ENCODE peak calls at places on chromosome 22, in five cellular contexts. A is neural progenitor cell, X is GM23338, R is fibroblast of lung, O is GM23248. P is an unnamed sample.

GRCh38 chr22:31143537-31143936 is 3.2 kb upstream of the PLA2G3 start:
- DNase-seq in A (no peak), X (no peak), R (no peak), O (no peak), P (no peak)

GRCh38 chr22:41382098-41382578 is 396 bp downstream of the TEF start:
- DNase-seq in A (peak; percentile 90), X (peak; percentile 73), R (peak; percentile 54), O (peak; percentile 72), P (peak; percentile 83)

GRCh38 chr22:29308791-29309262 is 2.4 kb downstream of the GAS2L1 start:
- DNase-seq in A (no peak), X (peak; percentile 42), R (peak; percentile 39), O (peak; percentile 76), P (no peak)

GRCh38 chr22:35918466-35918865 is 110.2 kb downstream of the RBFOX2 start:
- DNase-seq in A (peak; percentile 18), X (no peak), R (no peak), O (peak; percentile 50), P (no peak)

GRCh38 chr22:35663371-35663770 is 15.1 kb downstream of the APOL6 start:
- DNase-seq in A (no peak), X (no peak), R (peak; percentile 49), O (peak; percentile 48), P (no peak)

GRCh38 chr22:39130892-39131855 is 21.3 kb downstream of the CBX7 start:
- DNase-seq in A (peak; percentile 89), X (peak; percentile 47), R (no peak), O (peak; percentile 9), P (peak; percentile 17)

GRCh38 chr22:29306175-29306829 is at the start of gene GAS2L1:
- DNase-seq in A (peak; percentile 81), X (peak; percentile 80), R (peak; percentile 80), O (peak; percentile 94), P (peak; percentile 90)

GRCh38 chr22:35742342-35743100 is 24.8 kb downstream of the APOL5 start:
- DNase-seq in A (no peak), X (no peak), R (peak; percentile 76), O (peak; percentile 92), P (no peak)

GRCh38 chr22:39901519-39902146 is 749 bp downstream of the GRAP2 start:
- DNase-seq in A (no peak), X (no peak), R (no peak), O (no peak), P (no peak)

GRCh38 chr22:41197808-41198585 is 7.1 kb upstream of the L3MBTL2 start:
- DNase-seq in A (peak; percentile 68), X (peak; percentile 56), R (no peak), O (peak; percentile 63), P (peak; percentile 23)

GRCh38 chr22:29204617-29205183 is 996 bp upstream of the EMID1 start:
- DNase-seq in A (no peak), X (no peak), R (no peak), O (no peak), P (no peak)

GRCh38 chr22:46072030-46072881 is 78.1 kb upstream of the PPARA start:
- DNase-seq in A (peak; percentile 48), X (peak; percentile 60), R (no peak), O (peak; percentile 92), P (peak; percentile 78)

GRCh38 chr22:39935622-39936021 is 24.6 kb upstream of the TMA7B start:
- DNase-seq in A (peak; percentile 55), X (no peak), R (no peak), O (no peak), P (no peak)

GRCh38 chr22:38867496-38868285 is 4.3 kb downstream of the CBX6 start:
- DNase-seq in A (no peak), X (no peak), R (no peak), O (no peak), P (peak; percentile 5)

GRCh38 chr22:46613606-46613997 is 6.6 kb upstream of the GRAMD4 start:
- DNase-seq in A (no peak), X (no peak), R (peak; percentile 56), O (no peak), P (no peak)

GRCh38 chr22:20582171-20582511 is 74.7 kb downstream of the MED15 start:
- DNase-seq in A (no peak), X (no peak), R (no peak), O (no peak), P (no peak)

GRCh38 chr22:20582520-20583361 is 75.3 kb downstream of the MED15 start:
- DNase-seq in A (no peak), X (no peak), R (no peak), O (no peak), P (no peak)

GRCh38 chr22:20584872-20585639 is 77.6 kb downstream of the MED15 start:
- DNase-seq in A (no peak), X (no peak), R (no peak), O (no peak), P (no peak)

GRCh38 chr22:20584029-20584871 is 76.8 kb downstream of the MED15 start:
- DNase-seq in A (no peak), X (no peak), R (no peak), O (no peak), P (no peak)

GRCh38 chr22:20583471-20583922 is 76.1 kb downstream of the MED15 start:
- DNase-seq in A (peak; percentile 46), X (peak; percentile 66), R (no peak), O (peak; percentile 27), P (no peak)
- H3K36me3 ChIP-seq in A (no peaks in the 10 kb centered on the region), X (peaks cover 7% of the 10 kb centered on the region), R (peaks cover 45% of the 10 kb centered on the region), O (peaks cover 10% of the 10 kb centered on the region), P (no peaks in the 10 kb centered on the region)

GRCh38 chr22:37281195-37281594 is 1.1 kb upstream of the CYTH4 start:
- DNase-seq in A (no peak), X (no peak), R (no peak), O (no peak), P (no peak)

GRCh38 chr22:37282385-37282677 is at the start of gene CYTH4:
- DNase-seq in A (no peak), X (no peak), R (no peak), O (no peak), P (no peak)

GRCh38 chr22:37280718-37281117 is 1.6 kb upstream of the CYTH4 start:
- DNase-seq in A (no peak), X (no peak), R (no peak), O (no peak), P (no peak)

GRCh38 chr22:37283393-37283937 is 1.2 kb downstream of the CYTH4 start:
- DNase-seq in A (no peak), X (peak; percentile 71), R (no peak), O (peak; percentile 21), P (no peak)

DNA sequence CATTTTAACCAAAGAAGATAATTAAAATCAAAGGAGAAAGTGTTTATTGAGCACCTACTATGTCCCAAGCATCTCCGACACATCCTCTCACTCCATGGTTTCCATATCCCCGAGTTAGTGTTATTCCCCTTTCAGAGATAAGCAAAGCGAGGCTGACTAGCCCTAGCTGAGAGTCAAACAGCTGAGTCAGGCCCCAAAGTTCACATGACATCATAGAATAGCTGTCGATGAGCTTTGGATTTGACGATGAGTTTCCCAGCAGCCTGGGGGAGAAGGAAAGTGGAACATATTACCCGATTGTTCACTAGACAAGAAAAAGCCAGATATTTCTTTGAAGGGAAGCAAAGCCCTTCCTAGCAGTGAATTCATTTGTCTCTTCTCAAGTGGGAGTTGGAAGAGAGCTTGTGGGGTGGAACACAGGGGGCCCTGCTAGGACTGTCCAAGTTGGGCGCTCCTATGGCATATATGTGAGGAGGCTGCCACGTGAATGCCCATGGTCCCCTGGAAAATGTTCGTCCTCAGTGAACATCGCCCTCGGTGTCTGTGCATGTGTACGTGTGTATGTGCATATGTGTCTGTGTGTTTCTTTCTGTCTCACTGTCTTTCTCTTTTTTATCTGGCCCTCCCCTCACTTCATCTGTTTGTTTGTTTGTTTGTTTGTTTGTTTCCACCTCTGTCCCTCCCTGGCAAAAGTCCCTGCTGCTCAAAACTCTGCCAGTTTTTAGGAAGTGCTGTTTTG is 493 bp upstream of the CYTH4 start:
- DNase-seq in A (no peak), X (no peak), R (no peak), O (peak; percentile 37), P (no peak)
- H2AFZ ChIP-seq in A (no peak overlapping the region), X (no peak overlapping the region), R (no peak overlapping the region), O (no peak overlapping the region), P (no peak overlapping the region)

DNA sequence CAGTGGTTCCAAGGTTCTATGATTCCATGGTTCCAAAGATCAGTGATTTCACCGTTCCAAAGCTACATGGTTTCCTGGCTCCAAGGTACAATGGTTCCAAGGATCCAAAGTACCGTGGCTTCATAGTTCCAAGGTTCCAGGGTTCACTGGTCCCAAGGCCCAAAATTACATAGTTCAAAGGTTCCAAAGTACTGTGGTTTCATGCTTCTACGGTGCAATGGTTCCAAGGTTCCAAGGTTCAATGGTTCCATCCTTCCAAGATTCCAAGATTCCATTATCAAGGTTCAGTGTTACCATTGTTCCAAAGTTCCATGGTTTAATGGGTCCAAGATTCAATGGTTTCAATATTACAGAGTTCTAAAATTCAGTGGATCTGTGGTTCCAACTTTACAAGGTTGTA is 43.0 kb upstream of the SEPTIN5 start:
- DNase-seq in A (no peak), X (no peak), R (no peak), O (no peak), P (no peak)
- TF ChIP-seq EZH2 in A (no peak), X (no peak), R (no peak), O (no peak), P (no peak)

GRCh38 chr22:49783926-49784629 is 43.6 kb downstream of the BRD1 start:
- DNase-seq in A (no peak), X (no peak), R (no peak), O (no peak), P (no peak)
- H3K36me3 ChIP-seq in A (no peaks in the 10 kb centered on the region), X (no peaks in the 10 kb centered on the region), R (peaks cover 12% of the 10 kb centered on the region), O (no peaks in the 10 kb centered on the region), P (no peaks in the 10 kb centered on the region)

GRCh38 chr22:27418261-27418660 is 383.3 kb downstream of the MN1 start:
- DNase-seq in A (no peak), X (no peak), R (no peak), O (no peak), P (no peak)

GRCh38 chr22:27419473-27419872 is 382.1 kb downstream of the MN1 start:
- DNase-seq in A (no peak), X (no peak), R (no peak), O (no peak), P (no peak)

GRCh38 chr22:27420186-27420816 is 381.3 kb downstream of the MN1 start:
- DNase-seq in A (no peak), X (no peak), R (peak; percentile 49), O (peak; percentile 30), P (no peak)

GRCh38 chr22:27422442-27422841 is 379.1 kb downstream of the MN1 start:
- DNase-seq in A (no peak), X (no peak), R (no peak), O (no peak), P (no peak)

DNA sequence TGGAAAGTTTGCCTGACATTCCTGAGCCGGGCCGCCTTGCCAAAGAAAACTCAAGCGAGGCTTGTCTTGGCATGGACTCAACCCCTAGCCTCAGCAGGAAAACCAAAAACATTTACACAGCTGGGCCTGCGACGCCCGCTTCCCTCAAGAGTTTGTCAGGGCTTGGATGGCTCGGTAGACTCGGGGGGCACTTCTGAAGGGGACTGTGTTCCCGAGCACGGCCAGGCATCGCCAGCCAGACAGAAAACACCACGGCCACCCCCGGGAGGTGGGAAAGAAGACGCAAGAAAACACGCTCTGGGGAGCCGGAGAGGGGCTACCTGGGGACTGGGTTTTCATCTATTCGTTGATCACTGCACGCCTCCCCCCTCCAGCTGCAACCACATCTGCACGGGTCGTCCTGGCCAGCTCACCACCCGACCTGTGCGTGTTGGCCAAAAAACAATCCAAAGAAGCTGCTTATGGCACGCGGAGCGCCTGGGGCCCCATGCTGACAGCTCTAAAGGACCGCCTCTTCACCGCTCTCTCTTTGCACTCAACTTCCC is 380.7 kb downstream of the MN1 start:
- DNase-seq in A (no peak), X (no peak), R (peak; percentile 93), O (peak; percentile 92), P (peak; percentile 60)
- H2AFZ ChIP-seq in A (peak overlapping the region; percentile 36), X (peak overlapping the region; percentile 80), R (peak overlapping the region; percentile 10), O (peak overlapping the region; percentile 7), P (no peak overlapping the region)

GRCh38 chr22:22487869-22488597 is 20.5 kb downstream of the ZNF280B start:
- DNase-seq in A (no peak), X (no peak), R (no peak), O (no peak), P (no peak)
- TF ChIP-seq EZH2 in A (no peak), X (no peak), R (no peak), O (no peak), P (no peak)